ENCODE peak calls at places on chromosomes 13 and 19, in seven cellular contexts. E is coronary artery, G is fibroblast of mammary gland, K is left ventricle myocardium inferior, T is upper lobe of right lung, M is OCI-LY7, L is uterus. S is an unnamed sample.

GRCh38 chr19:33039815-33040214 is 24.9 kb downstream of the RHPN2 start:
- DNase-seq in E (no peak), G (no peak), K (no peak), T (no peak), M (no peak), L (no peak), S (no peak)

GRCh38 chr13:21850013-21851006 is 179.4 kb downstream of the FGF9 start:
- DNase-seq in E (no peak), G (no peak), K (no peak), T (no peak), M (no peak), L (no peak), S (no peak)

GRCh38 chr13:19860884-19861655 is 2.4 kb downstream of the ZMYM5 start:
- DNase-seq in E (no peak), G (peak; percentile 66), K (no peak), T (no peak), M (peak; percentile 29), L (no peak), S (no peak)

GRCh38 chr19:21134934-21135366 is 6.9 kb upstream of the ZNF431 start:
- DNase-seq in E (no peak), G (no peak), K (no peak), T (no peak), M (no peak), L (no peak), S (no peak)

GRCh38 chr13:33611016-33611805 is 206.7 kb upstream of the RFC3 start:
- DNase-seq in E (peak; percentile 77), G (peak; percentile 10), K (peak; percentile 76), T (no peak), M (no peak), L (peak; percentile 34), S (no peak)

GRCh38 chr19:19464339-19465098 is 50.8 kb downstream of the TSSK6 start:
- DNase-seq in E (no peak), G (peak; percentile 75), K (no peak), T (no peak), M (no peak), L (no peak), S (no peak)

GRCh38 chr19:47633996-47634395 is 25.1 kb downstream of the BICRA start:
- DNase-seq in E (no peak), G (no peak), K (no peak), T (no peak), M (no peak), L (no peak), S (no peak)

GRCh38 chr13:51834581-51835158 is 10.3 kb downstream of the TMEM272 start:
- DNase-seq in E (no peak), G (no peak), K (no peak), T (no peak), M (no peak), L (no peak), S (no peak)

GRCh38 chr13:97287047-97287383 is 64.9 kb downstream of the MBNL2 start:
- DNase-seq in E (no peak), G (no peak), K (no peak), T (no peak), M (no peak), L (no peak), S (no peak)

GRCh38 chr19:11264452-11265176 is 2.3 kb upstream of the DOCK6 start:
- DNase-seq in E (no peak), G (no peak), K (peak; percentile 46), T (peak; percentile 93), M (peak; percentile 81), L (peak; percentile 55), S (no peak)

GRCh38 chr13:93172109-93172508 is 54.5 kb upstream of the GPC6 start:
- DNase-seq in E (no peak), G (peak; percentile 11), K (no peak), T (no peak), M (no peak), L (no peak), S (no peak)

GRCh38 chr19:7216373-7216902 is 77.8 kb downstream of the INSR start:
- DNase-seq in E (no peak), G (no peak), K (no peak), T (no peak), M (no peak), L (no peak), S (no peak)

GRCh38 chr19:21362291-21362690 is 3.5 kb downstream of the ZNF738 start:
- DNase-seq in E (no peak), G (no peak), K (no peak), T (no peak), M (no peak), L (no peak), S (no peak)

GRCh38 chr19:4598712-4599111 is 39.2 kb upstream of the SEMA6B start:
- DNase-seq in E (no peak), G (no peak), K (no peak), T (no peak), M (no peak), L (no peak), S (no peak)

GRCh38 chr13:95481051-95481775 is 71.3 kb upstream of the CLDN10 start:
- DNase-seq in E (no peak), G (peak; percentile 44), K (no peak), T (no peak), M (no peak), L (no peak), S (no peak)

GRCh38 chr13:95714142-95714832 is 37.3 kb downstream of the DNAJC3 start:
- DNase-seq in E (no peak), G (peak; percentile 93), K (no peak), T (no peak), M (no peak), L (no peak), S (no peak)

GRCh38 chr13:79799049-79799448 is 318.1 kb downstream of the NDFIP2 start:
- DNase-seq in E (no peak), G (peak; percentile 9), K (no peak), T (no peak), M (no peak), L (no peak), S (no peak)

GRCh38 chr13:65600702-65601101 is 1629.4 kb downstream of the PCDH9 start:
- DNase-seq in E (no peak), G (peak; percentile 62), K (no peak), T (no peak), M (no peak), L (no peak), S (no peak)

GRCh38 chr13:59906413-59907027 is 257.2 kb downstream of the DIAPH3 start:
- DNase-seq in E (no peak), G (peak; percentile 60), K (no peak), T (no peak), M (peak; percentile 16), L (no peak), S (peak; percentile 9)

GRCh38 chr13:104422668-104423067 is 1356.5 kb upstream of the SLC10A2 start:
- DNase-seq in E (no peak), G (no peak), K (no peak), T (no peak), M (no peak), L (no peak), S (no peak)

GRCh38 chr13:103466761-103467160 is 400.5 kb upstream of the SLC10A2 start:
- DNase-seq in E (no peak), G (no peak), K (no peak), T (no peak), M (no peak), L (no peak), S (no peak)

GRCh38 chr19:15244106-15244803 is 12.0 kb upstream of the EPHX3 start:
- DNase-seq in E (no peak), G (no peak), K (no peak), T (no peak), M (no peak), L (no peak), S (no peak)

GRCh38 chr19:3479177-3479818 is 1.0 kb downstream of the SMIM24 start:
- DNase-seq in E (no peak), G (peak; percentile 27), K (no peak), T (no peak), M (peak; percentile 96), L (no peak), S (peak; percentile 55)

GRCh38 chr13:50936681-50937080 is 27.1 kb downstream of the RNASEH2B start:
- DNase-seq in E (no peak), G (peak; percentile 71), K (no peak), T (no peak), M (no peak), L (no peak), S (no peak)

S was measured in CD4-positive, CD25-positive, alpha-beta regulatory T cell.